ENCODE peak calls at places on chromosomes 3 and 15, in ten cellular contexts. One of them, this sample, is unnamed.

GRCh38 chr3:184359610-184360009 is 1.8 kb downstream of the CLCN2 start:
- DNase-seq in activated effector memory CD4-positive, alpha-beta T cell treated with anti-CD3 and anti-CD28 coated beads, Interleukin-2, amount 50 U/mL, for 16 hours: no peak
- DNase-seq in stromal cell of bone marrow: no peak
- DNase-seq in effector memory CD8-positive, alpha-beta T cell: no peak
- DNase-seq in neural crest cell: no peak
- DNase-seq in effector memory CD4-positive, alpha-beta T cell: no peak
- DNase-seq in MCF 10A: no peak
- DNase-seq in AG08395: no peak
- DNase-seq in endothelial cell: no peak
- DNase-seq in GM10248: no peak
- DNase-seq in this sample: no peak

GRCh38 chr3:179432451-179432850 is 18.8 kb downstream of the GNB4 start:
- DNase-seq in activated effector memory CD4-positive, alpha-beta T cell treated with anti-CD3 and anti-CD28 coated beads, Interleukin-2, amount 50 U/mL, for 16 hours: no peak
- DNase-seq in stromal cell of bone marrow: no peak
- DNase-seq in effector memory CD8-positive, alpha-beta T cell: no peak
- DNase-seq in neural crest cell: no peak
- DNase-seq in effector memory CD4-positive, alpha-beta T cell: no peak
- DNase-seq in MCF 10A: no peak
- DNase-seq in AG08395: no peak
- DNase-seq in endothelial cell: no peak
- DNase-seq in GM10248: no peak
- DNase-seq in this sample: no peak

GRCh38 chr3:175554761-175555160 is 695.6 kb downstream of the NAALADL2 start:
- DNase-seq in activated effector memory CD4-positive, alpha-beta T cell treated with anti-CD3 and anti-CD28 coated beads, Interleukin-2, amount 50 U/mL, for 16 hours: no peak
- DNase-seq in stromal cell of bone marrow: no peak
- DNase-seq in effector memory CD8-positive, alpha-beta T cell: no peak
- DNase-seq in neural crest cell: no peak
- DNase-seq in effector memory CD4-positive, alpha-beta T cell: no peak
- DNase-seq in MCF 10A: no peak
- DNase-seq in AG08395: no peak
- DNase-seq in endothelial cell: no peak
- DNase-seq in GM10248: no peak
- DNase-seq in this sample: no peak

GRCh38 chr3:16205156-16205870 is 30.8 kb downstream of the GALNT15 start:
- DNase-seq in activated effector memory CD4-positive, alpha-beta T cell treated with anti-CD3 and anti-CD28 coated beads, Interleukin-2, amount 50 U/mL, for 16 hours: no peak
- DNase-seq in stromal cell of bone marrow: peak; percentile 22
- DNase-seq in effector memory CD8-positive, alpha-beta T cell: no peak
- DNase-seq in neural crest cell: no peak
- DNase-seq in effector memory CD4-positive, alpha-beta T cell: no peak
- DNase-seq in MCF 10A: peak; percentile 44
- DNase-seq in AG08395: peak; percentile 52
- DNase-seq in endothelial cell: no peak
- DNase-seq in GM10248: no peak
- DNase-seq in this sample: no peak

GRCh38 chr3:125644036-125645025 is 49.0 kb upstream of the OSBPL11 start:
- DNase-seq in activated effector memory CD4-positive, alpha-beta T cell treated with anti-CD3 and anti-CD28 coated beads, Interleukin-2, amount 50 U/mL, for 16 hours: no peak
- DNase-seq in stromal cell of bone marrow: peak; percentile 74
- DNase-seq in effector memory CD8-positive, alpha-beta T cell: no peak
- DNase-seq in neural crest cell: no peak
- DNase-seq in effector memory CD4-positive, alpha-beta T cell: no peak
- DNase-seq in MCF 10A: peak; percentile 39
- DNase-seq in AG08395: peak; percentile 55
- DNase-seq in endothelial cell: no peak
- DNase-seq in GM10248: no peak
- DNase-seq in this sample: no peak

GRCh38 chr3:150599611-150600297 is 3.4 kb upstream of the SELENOT start:
- DNase-seq in activated effector memory CD4-positive, alpha-beta T cell treated with anti-CD3 and anti-CD28 coated beads, Interleukin-2, amount 50 U/mL, for 16 hours: no peak
- DNase-seq in stromal cell of bone marrow: no peak
- DNase-seq in effector memory CD8-positive, alpha-beta T cell: no peak
- DNase-seq in neural crest cell: no peak
- DNase-seq in effector memory CD4-positive, alpha-beta T cell: no peak
- DNase-seq in MCF 10A: peak; percentile 20
- DNase-seq in AG08395: peak; percentile 32
- DNase-seq in endothelial cell: no peak
- DNase-seq in GM10248: peak; percentile 30
- DNase-seq in this sample: peak; percentile 97

GRCh38 chr15:65638681-65639089 is 16.9 kb downstream of the SLC24A1 start:
- DNase-seq in activated effector memory CD4-positive, alpha-beta T cell treated with anti-CD3 and anti-CD28 coated beads, Interleukin-2, amount 50 U/mL, for 16 hours: no peak
- DNase-seq in stromal cell of bone marrow: peak; percentile 71
- DNase-seq in effector memory CD8-positive, alpha-beta T cell: peak; percentile 38
- DNase-seq in neural crest cell: peak; percentile 26
- DNase-seq in effector memory CD4-positive, alpha-beta T cell: no peak
- DNase-seq in MCF 10A: peak; percentile 86
- DNase-seq in AG08395: peak; percentile 86
- DNase-seq in endothelial cell: peak; percentile 35
- DNase-seq in GM10248: peak; percentile 73
- DNase-seq in this sample: peak; percentile 79

GRCh38 chr15:52870015-52870414 is 79.9 kb upstream of the ONECUT1 start:
- DNase-seq in activated effector memory CD4-positive, alpha-beta T cell treated with anti-CD3 and anti-CD28 coated beads, Interleukin-2, amount 50 U/mL, for 16 hours: no peak
- DNase-seq in stromal cell of bone marrow: no peak
- DNase-seq in effector memory CD8-positive, alpha-beta T cell: no peak
- DNase-seq in neural crest cell: no peak
- DNase-seq in effector memory CD4-positive, alpha-beta T cell: no peak
- DNase-seq in MCF 10A: peak; percentile 28
- DNase-seq in AG08395: no peak
- DNase-seq in endothelial cell: no peak
- DNase-seq in GM10248: no peak
- DNase-seq in this sample: peak; percentile 30

GRCh38 chr15:63019539-63020109 is 22.9 kb upstream of the TPM1 start:
- DNase-seq in activated effector memory CD4-positive, alpha-beta T cell treated with anti-CD3 and anti-CD28 coated beads, Interleukin-2, amount 50 U/mL, for 16 hours: no peak
- DNase-seq in stromal cell of bone marrow: peak; percentile 48
- DNase-seq in effector memory CD8-positive, alpha-beta T cell: no peak
- DNase-seq in neural crest cell: no peak
- DNase-seq in effector memory CD4-positive, alpha-beta T cell: no peak
- DNase-seq in MCF 10A: peak; percentile 98
- DNase-seq in AG08395: no peak
- DNase-seq in endothelial cell: no peak
- DNase-seq in GM10248: no peak
- DNase-seq in this sample: peak; percentile 70

This sample was measured in RKO.